ENCODE peak calls at places on chromosome 22, in four cellular contexts. G is cerebellar cortex, W is HL-60, X is fibroblast of the conjunctiva. Z is an unnamed sample.

GRCh38 chr22:17777717-17778044 is 3.4 kb upstream of the BID start:
- DNase-seq in G (no peak), X (no peak), W (no peak), Z (no peak)

GRCh38 chr22:42688241-42688913 is 32.3 kb downstream of the A4GALT start:
- DNase-seq in W (no peak), G (no peak), X (peak; percentile 97), Z (no peak)

GRCh38 chr22:22767876-22768602 is 119.6 kb upstream of the IGLL5 start:
- DNase-seq in W (no peak), G (no peak), X (no peak), Z (no peak)

GRCh38 chr22:30270841-30271240 is 4.2 kb upstream of the OSM start:
- DNase-seq in G (no peak), X (no peak), W (peak; percentile 90), Z (no peak)

GRCh38 chr22:33504941-33505647 is 415.2 kb downstream of the LARGE1 start:
- DNase-seq in G (no peak), X (no peak), W (no peak), Z (no peak)

GRCh38 chr22:29784451-29785361 is 17.5 kb downstream of the UQCR10 start:
- DNase-seq in X (no peak), W (no peak), G (peak; percentile 63), Z (no peak)

GRCh38 chr22:39610766-39611165 is 40.2 kb downstream of the CACNA1I start:
- DNase-seq in W (no peak), G (no peak), X (no peak), Z (no peak)

GRCh38 chr22:38203090-38203810 is 1.5 kb downstream of the MAFF start:
- DNase-seq in W (no peak), X (no peak), G (no peak), Z (no peak)

GRCh38 chr22:36922097-36922608 is 8.7 kb downstream of the CSF2RB start:
- DNase-seq in G (no peak), X (no peak), W (no peak), Z (no peak)

GRCh38 chr22:42560781-42561180 is 7.0 kb downstream of the SERHL2 start:
- DNase-seq in X (no peak), G (peak; percentile 44), W (no peak), Z (no peak)

GRCh38 chr22:26471522-26471921 is 12.1 kb downstream of the HPS4 start:
- DNase-seq in W (no peak), X (no peak), G (peak; percentile 60), Z (no peak)

GRCh38 chr22:38724926-38725571 is 19.3 kb downstream of the GTPBP1 start:
- DNase-seq in W (peak; percentile 45), G (no peak), X (no peak), Z (no peak)

GRCh38 chr22:37330200-37331033 is 48.1 kb downstream of the CYTH4 start:
- DNase-seq in X (peak; percentile 59), G (peak; percentile 22), W (peak; percentile 66), Z (peak; percentile 42)

GRCh38 chr22:50700387-50701075 is 27.9 kb downstream of the SHANK3 start:
- DNase-seq in W (no peak), X (no peak), G (no peak), Z (no peak)

GRCh38 chr22:26903030-26903856 is 245.9 kb downstream of the MIAT start:
- DNase-seq in X (no peak), W (no peak), G (no peak), Z (no peak)

GRCh38 chr22:24189249-24190158 is 8.2 kb downstream of the SUSD2 start:
- DNase-seq in W (peak; percentile 63), X (peak; percentile 52), G (no peak), Z (no peak)

GRCh38 chr22:45598596-45599217 is 72.9 kb upstream of the ATXN10 start:
- DNase-seq in X (no peak), G (no peak), W (no peak), Z (no peak)

GRCh38 chr22:27867114-27867957 is 51.7 kb downstream of the PITPNB start:
- DNase-seq in G (no peak), X (no peak), W (no peak), Z (no peak)

GRCh38 chr22:41857160-41857859 is 24.4 kb downstream of the SREBF2 start:
- DNase-seq in W (peak; percentile 80), X (peak; percentile 35), G (peak; percentile 70), Z (peak; percentile 74)

GRCh38 chr22:29216873-29217666 is 11.4 kb downstream of the EMID1 start:
- DNase-seq in W (peak; percentile 87), G (no peak), X (no peak), Z (no peak)